ENCODE peak calls at places on chromosome 16, in four cellular contexts. P, A, U and K are unnamed samples.

GRCh38 chr16:3472878-3473595 is 22.3 kb downstream of the C16orf90 start:
- DNase-seq in U (no peak), A (peak), P (no peak), K (no peak)

GRCh38 chr16:11201498-11202259 is 54.3 kb downstream of the SOCS1 start:
- DNase-seq in U (no peak), P (no peak), A (peak), K (no peak)

GRCh38 chr16:68091604-68092261 is 6.6 kb downstream of the NFATC3 start:
- DNase-seq in P (no peak), U (no peak), A (peak), K (no peak)

GRCh38 chr16:88941933-88942909 is 34.8 kb downstream of the CBFA2T3 start:
- DNase-seq in P (peak), U (peak), A (no peak), K (peak)

GRCh38 chr16:73068546-73069401 is 20.8 kb upstream of the ZFHX3 start:
- DNase-seq in A (peak), P (no peak), U (no peak), K (no peak)

GRCh38 chr16:10922328-10923145 is 19.7 kb downstream of the DEXI start:
- DNase-seq in A (peak), U (no peak), P (no peak), K (no peak)

GRCh38 chr16:12182202-12182601 is 205.7 kb downstream of the SNX29 start:
- DNase-seq in U (no peak), P (no peak), A (no peak), K (no peak)

GRCh38 chr16:56269824-56270684 is 78.8 kb downstream of the GNAO1 start:
- DNase-seq in P (no peak), U (no peak), A (peak), K (no peak)

GRCh38 chr16:86519007-86519648 is 8.8 kb downstream of the FOXF1 start:
- DNase-seq in P (no peak), A (no peak), U (no peak), K (no peak)

GRCh38 chr16:67967956-67968439 is 439 bp downstream of the SLC12A4 start:
- DNase-seq in U (peak), A (peak), P (peak), K (no peak)

GRCh38 chr16:2054543-2055245 is 6.9 kb downstream of the TSC2 start:
- DNase-seq in A (peak), P (no peak), U (no peak), K (no peak)

GRCh38 chr16:16983545-16983944 is 487.2 kb downstream of the XYLT1 start:
- DNase-seq in U (no peak), A (no peak), P (no peak), K (no peak)

GRCh38 chr16:87391950-87392822 is at the start of gene MAP1LC3B:
- DNase-seq in P (peak), A (peak), U (peak), K (peak)

GRCh38 chr16:50156590-50156989 is 3.5 kb downstream of the TENT4B start:
- DNase-seq in P (no peak), A (no peak), U (no peak), K (no peak)